ENCODE peak calls at places on chromosomes 13 and 19, in seven cellular contexts. G is HCT116, S is GM12878, R is IMR-90, X is K562, W is H1, M is HepG2. Y is an unnamed sample.

GRCh38 chr13:26480246-26480855 is 77.1 kb upstream of the WASF3 start:
- DNase-seq in W (no peak), X (no peak), S (no peak), R (peak; percentile 55), G (no peak), M (no peak), Y (peak; percentile 19)

GRCh38 chr19:10566658-10567410 is 1.0 kb upstream of the KRI1 start:
- DNase-seq in R (no peak), X (no peak), S (peak; percentile 82), M (no peak), G (no peak), W (no peak), Y (no peak)

GRCh38 chr13:37956536-37956935 is 87.0 kb upstream of the TRPC4 start:
- DNase-seq in S (no peak), M (no peak), W (no peak), R (no peak), X (no peak), G (no peak), Y (no peak)

GRCh38 chr13:19586904-19587634 is 25.7 kb upstream of the TPTE2 start:
- DNase-seq in G (no peak), X (peak; percentile 23), W (no peak), R (peak; percentile 34), M (peak; percentile 65), S (peak; percentile 65), Y (no peak)

GRCh38 chr13:101627556-101627943 is 175.1 kb downstream of the ITGBL1 start:
- DNase-seq in S (no peak), R (peak; percentile 18), W (no peak), X (no peak), G (no peak), M (no peak), Y (no peak)

GRCh38 chr13:111132948-111133347 is 17.8 kb downstream of the ARHGEF7 start:
- DNase-seq in W (no peak), S (no peak), R (no peak), G (no peak), M (no peak), X (no peak), Y (no peak)

GRCh38 chr19:35488677-35489076 is 1.6 kb downstream of the KRTDAP start:
- DNase-seq in X (no peak), G (no peak), W (no peak), S (no peak), R (no peak), M (no peak), Y (no peak)

GRCh38 chr13:30869491-30869890 is 36.6 kb upstream of the MEDAG start:
- DNase-seq in S (no peak), X (no peak), W (no peak), G (no peak), R (peak; percentile 50), M (no peak), Y (no peak)

GRCh38 chr13:32938907-32939306 is 77.3 kb upstream of the KL start:
- DNase-seq in X (no peak), G (no peak), M (no peak), R (peak; percentile 61), S (no peak), W (no peak), Y (peak; percentile 3)

GRCh38 chr13:111629933-111630332 is 309.5 kb downstream of the TEX29 start:
- DNase-seq in X (no peak), G (no peak), W (no peak), M (no peak), R (no peak), S (no peak), Y (no peak)

GRCh38 chr13:106151056-106151699 is 384.3 kb downstream of the EFNB2 start:
- DNase-seq in G (peak; percentile 87), M (no peak), X (no peak), W (no peak), S (no peak), R (peak; percentile 84), Y (peak; percentile 63)

GRCh38 chr13:45775401-45775963 is 73.4 kb downstream of the CBY2 start:
- DNase-seq in M (no peak), S (no peak), G (no peak), X (no peak), W (no peak), R (no peak), Y (no peak)

GRCh38 chr19:34577056-34577455 is 95.5 kb downstream of the WTIP start:
- DNase-seq in R (no peak), S (no peak), X (no peak), M (no peak), G (no peak), W (no peak), Y (no peak)

GRCh38 chr13:94323746-94324408 is 155.6 kb downstream of the DCT start:
- DNase-seq in X (no peak), M (no peak), G (no peak), R (no peak), S (no peak), W (no peak), Y (no peak)

GRCh38 chr13:35925669-35926068 is 205.5 kb downstream of the DCLK1 start:
- DNase-seq in M (no peak), R (peak; percentile 65), G (no peak), S (no peak), X (no peak), W (no peak), Y (no peak)

GRCh38 chr13:85828094-85828684 is 29.0 kb upstream of the SLITRK6 start:
- DNase-seq in R (peak; percentile 30), W (no peak), X (no peak), M (peak; percentile 6), S (no peak), G (peak; percentile 13), Y (peak; percentile 1)

GRCh38 chr19:32651729-32652140 is 23.2 kb downstream of the ANKRD27 start:
- DNase-seq in S (no peak), W (peak; percentile 77), X (no peak), G (no peak), R (peak; percentile 11), M (no peak), Y (peak; percentile 34)

GRCh38 chr13:112137144-112137543 is 70.2 kb downstream of the SOX1 start:
- DNase-seq in W (no peak), S (no peak), R (no peak), M (no peak), G (no peak), X (no peak), Y (no peak)

GRCh38 chr13:110916671-110917142 is 1.8 kb upstream of the ANKRD10 start:
- DNase-seq in S (no peak), M (no peak), G (no peak), X (no peak), R (peak; percentile 79), W (no peak), Y (no peak)

GRCh38 chr19:6276447-6276846 is 3.3 kb downstream of the MLLT1 start:
- DNase-seq in S (no peak), X (peak; percentile 75), R (peak; percentile 55), M (no peak), G (no peak), W (no peak), Y (no peak)

GRCh38 chr13:31638577-31638976 is 100.7 kb upstream of the RXFP2 start:
- DNase-seq in W (no peak), X (no peak), S (no peak), R (peak; percentile 65), G (no peak), M (no peak), Y (no peak)

GRCh38 chr13:98150836-98151489 is 8.1 kb downstream of the FARP1 start:
- DNase-seq in G (no peak), X (no peak), W (no peak), R (no peak), S (no peak), M (no peak), Y (no peak)

GRCh38 chr13:98549728-98550317 is 27.1 kb downstream of the STK24 start:
- DNase-seq in G (no peak), R (peak; percentile 60), S (no peak), X (no peak), W (no peak), M (no peak), Y (no peak)

GRCh38 chr19:15260939-15261338 is 28.7 kb upstream of the EPHX3 start:
- DNase-seq in X (no peak), M (no peak), W (no peak), G (no peak), R (no peak), S (no peak), Y (peak; percentile 39)
- TF ChIP-seq CEBPB in X (no peak), M (no peak), W (no peak), G (no peak), R (no peak), S (no peak), Y (no peak)

DNA sequence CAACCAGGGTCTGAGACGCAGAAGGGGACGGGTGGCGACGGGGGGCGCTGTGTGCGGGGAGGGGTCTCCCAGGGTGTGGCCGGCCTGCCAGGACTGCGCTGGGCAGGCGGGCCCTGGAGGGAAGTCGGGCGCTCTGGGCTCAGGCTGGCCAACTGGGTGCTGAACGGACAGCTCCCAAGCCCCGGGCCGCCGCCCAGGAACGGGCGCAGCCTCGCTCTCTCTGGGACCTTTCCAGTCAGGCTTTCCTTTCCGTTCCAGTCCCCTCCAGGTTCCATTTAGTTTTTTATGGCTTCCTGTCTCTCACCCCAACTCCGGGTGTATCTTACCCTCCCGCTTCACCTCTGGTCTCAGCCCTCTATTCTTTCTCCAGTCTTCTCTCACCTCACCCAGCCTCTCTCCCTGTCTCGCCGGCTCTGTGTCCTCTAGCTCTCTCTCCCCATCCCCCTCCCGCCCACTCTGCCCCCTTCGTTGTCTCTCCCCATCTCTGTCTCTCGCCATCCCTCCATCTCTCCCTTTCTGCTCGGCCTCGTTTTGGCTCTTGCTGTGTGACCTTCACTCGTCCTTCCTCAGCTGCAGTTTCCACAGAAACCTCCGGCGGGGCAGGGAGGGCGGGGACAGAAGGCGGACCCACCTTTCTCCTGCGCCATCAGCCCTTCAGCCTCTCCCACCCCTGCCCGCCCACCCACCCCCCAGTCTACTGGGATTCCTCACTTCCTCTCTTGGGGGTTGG is 3.3 kb upstream of the ATP1A3 start:
- DNase-seq in R (peak; percentile 22), W (peak; percentile 91), G (no peak), S (no peak), X (peak; percentile 80), M (no peak), Y (peak; percentile 69)
- TF ChIP-seq CEBPB in R (no peak), W (no peak), G (no peak), S (no peak), X (no peak), M (no peak), Y (no peak)

DNA sequence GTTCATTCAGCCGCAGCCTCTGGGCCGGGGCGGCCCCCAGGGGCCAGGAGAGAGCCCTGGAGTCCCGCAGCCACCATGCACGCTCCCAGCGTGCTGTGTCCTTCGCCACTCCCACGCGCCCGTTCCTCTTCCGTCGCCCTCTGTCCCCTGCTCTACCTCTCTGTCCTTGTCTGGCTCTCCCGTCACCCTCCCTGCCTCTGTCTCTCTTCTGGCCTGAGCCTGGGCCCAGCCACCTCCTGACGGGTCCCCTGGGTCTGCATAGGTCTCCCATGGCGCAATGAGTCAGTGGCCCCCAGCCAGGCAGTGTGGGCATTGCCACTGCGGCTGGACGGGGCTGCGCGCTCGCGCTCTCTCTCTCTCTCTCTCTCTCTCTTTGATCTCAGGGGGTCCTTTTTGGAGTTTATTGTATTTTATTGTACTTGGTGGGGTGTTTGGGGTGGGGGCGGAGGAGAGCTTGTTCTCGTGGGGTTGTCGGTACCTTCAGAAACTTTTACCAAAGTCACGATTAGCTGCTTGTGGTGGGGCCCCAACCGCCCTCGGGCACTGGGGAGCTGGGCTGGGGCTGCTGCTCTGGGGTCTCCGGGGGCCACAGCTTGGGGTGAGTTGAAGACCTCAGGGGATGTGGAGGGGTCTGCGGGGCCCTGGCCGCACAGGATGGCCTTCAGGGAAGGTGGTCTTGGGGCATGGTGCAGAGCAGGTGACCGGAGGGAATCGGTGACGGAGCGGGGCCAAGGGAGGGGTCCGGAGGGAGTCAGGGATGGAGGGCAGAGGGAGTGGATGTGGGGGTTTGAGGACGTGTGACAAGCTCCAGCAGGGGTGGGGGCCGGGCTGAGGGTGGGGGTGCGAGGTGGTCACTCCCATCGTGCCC is 1.7 kb upstream of the TGFBR3L start:
- DNase-seq in R (no peak), X (no peak), W (no peak), M (no peak), S (no peak), G (no peak), Y (no peak)
- TF ChIP-seq CEBPB in R (no peak), X (no peak), W (no peak), M (no peak), S (no peak), G (no peak), Y (no peak)

GRCh38 chr19:43620061-43621001 is 902 bp upstream of the ZNF428 start:
- DNase-seq in G (no peak), S (no peak), M (no peak), R (no peak), X (peak; percentile 52), W (no peak), Y (no peak)
- TF ChIP-seq CEBPB in G (no peak), S (no peak), M (no peak), R (no peak), X (no peak), W (no peak), Y (no peak)